ENCODE peak calls at places on chromosome 1, in seven cellular contexts. U is amygdala; W is NCI-H1092 treated with DMSO at 0.1 percent for 48 hours; D is stimulated activated naive CD4-positive, alpha-beta T cell; G is anterior cingulate cortex; H is frontal cortex; Y is iris pigment epithelial cell. A is an unnamed sample.

GRCh38 chr1:63042278-63042677 is 258.3 kb downstream of the ATG4C start:
- DNase-seq in U (no peak), W (no peak), D (no peak), G (no peak), H (no peak), Y (no peak), A (no peak)

GRCh38 chr1:218739426-218739825 is 394.3 kb downstream of the TGFB2 start:
- DNase-seq in U (no peak), W (no peak), D (no peak), G (no peak), H (no peak), Y (peak), A (no peak)

GRCh38 chr1:67140460-67140859 is 5.7 kb upstream of the C1orf141 start:
- DNase-seq in U (no peak), W (no peak), D (no peak), G (no peak), H (no peak), Y (no peak), A (no peak)

GRCh38 chr1:76130992-76131391 is 56.4 kb downstream of the ST6GALNAC3 start:
- DNase-seq in U (no peak), W (no peak), D (no peak), G (no peak), H (no peak), Y (no peak), A (no peak)

GRCh38 chr1:171670739-171671138 is 18.3 kb upstream of the MYOC start:
- DNase-seq in U (no peak), W (no peak), D (no peak), G (no peak), H (no peak), Y (no peak), A (no peak)

GRCh38 chr1:29380532-29380931 is 144.2 kb downstream of the PTPRU start:
- DNase-seq in U (no peak), W (no peak), D (no peak), G (no peak), H (no peak), Y (peak), A (no peak)

GRCh38 chr1:42936309-42937078 is 22.2 kb downstream of the SLC2A1 start:
- DNase-seq in U (no peak), W (no peak), D (no peak), G (no peak), H (no peak), Y (peak), A (no peak)

GRCh38 chr1:235018161-235018560 is 110.5 kb downstream of the TOMM20 start:
- DNase-seq in U (no peak), W (no peak), D (no peak), G (no peak), H (no peak), Y (peak), A (no peak)

GRCh38 chr1:165431079-165431478 is 13.8 kb downstream of the RXRG start:
- DNase-seq in U (no peak), W (no peak), D (no peak), G (no peak), H (no peak), Y (no peak), A (no peak)

GRCh38 chr1:243723458-243724043 is 126.5 kb downstream of the AKT3 start:
- DNase-seq in U (no peak), W (peak), D (no peak), G (no peak), H (no peak), Y (peak), A (no peak)

GRCh38 chr1:235820059-235820458 is 46.6 kb downstream of the LYST start:
- DNase-seq in U (no peak), W (no peak), D (no peak), G (no peak), H (no peak), Y (no peak), A (no peak)

GRCh38 chr1:53219711-53220110 is 723 bp downstream of the CZIB start:
- DNase-seq in U (no peak), W (no peak), D (no peak), G (no peak), H (no peak), Y (no peak), A (no peak)

GRCh38 chr1:58748625-58749198 is 35.1 kb downstream of the JUN start:
- DNase-seq in U (no peak), W (peak), D (no peak), G (no peak), H (no peak), Y (no peak), A (no peak)

GRCh38 chr1:91929246-91929645 is 20.0 kb upstream of the BRDT start:
- DNase-seq in U (no peak), W (no peak), D (no peak), G (no peak), H (no peak), Y (peak), A (no peak)

GRCh38 chr1:6116137-6116536 is 64.0 kb downstream of the CHD5 start:
- DNase-seq in U (no peak), W (no peak), D (no peak), G (no peak), H (no peak), Y (peak), A (no peak)

GRCh38 chr1:226549937-226550670 is 1.5 kb downstream of the STUM start:
- DNase-seq in U (peak), W (peak), D (peak), G (peak), H (peak), Y (no peak), A (no peak)

GRCh38 chr1:233959971-233960710 is 55.7 kb downstream of the SLC35F3 start:
- DNase-seq in U (no peak), W (no peak), D (no peak), G (no peak), H (no peak), Y (no peak), A (no peak)

GRCh38 chr1:211548321-211549091 is 30.5 kb downstream of the SLC30A1 start:
- DNase-seq in U (no peak), W (no peak), D (no peak), G (peak), H (no peak), Y (no peak), A (no peak)

GRCh38 chr1:35324486-35324885 is 56.0 kb downstream of the ZMYM4 start:
- DNase-seq in U (no peak), W (no peak), D (no peak), G (no peak), H (no peak), Y (peak), A (no peak)

GRCh38 chr1:151720190-151720953 is 950 bp upstream of the RIIAD1 start:
- DNase-seq in U (no peak), W (no peak), D (no peak), G (no peak), H (no peak), Y (peak), A (no peak)

GRCh38 chr1:145926706-145927072 is 595 bp downstream of the RBM8A start:
- DNase-seq in U (no peak), W (no peak), D (no peak), G (no peak), H (no peak), Y (no peak), A (no peak)

GRCh38 chr1:180839547-180839946 is 73.2 kb upstream of the KIAA1614 start:
- DNase-seq in U (no peak), W (no peak), D (no peak), G (no peak), H (no peak), Y (no peak), A (no peak)

GRCh38 chr1:177126267-177126666 is 38.2 kb downstream of the ASTN1 start:
- DNase-seq in U (no peak), W (no peak), D (no peak), G (no peak), H (no peak), Y (no peak), A (no peak)

GRCh38 chr1:115411388-115412063 is 73.5 kb upstream of the NGF start:
- DNase-seq in U (no peak), W (no peak), D (no peak), G (no peak), H (no peak), Y (peak), A (no peak)

GRCh38 chr1:36520771-36521420 is 38.2 kb upstream of the CSF3R start:
- DNase-seq in U (no peak), W (no peak), D (no peak), G (no peak), H (no peak), Y (no peak), A (no peak)

GRCh38 chr1:186283374-186283773 is 91.7 kb downstream of the TPR start:
- DNase-seq in U (no peak), W (no peak), D (no peak), G (no peak), H (no peak), Y (no peak), A (no peak)

GRCh38 chr1:115283681-115284146 is 54.3 kb downstream of the NGF start:
- DNase-seq in U (no peak), W (no peak), D (no peak), G (no peak), H (no peak), Y (no peak), A (no peak)

GRCh38 chr1:153669606-153670005 is 1.2 kb downstream of the ILF2 start:
- DNase-seq in U (no peak), W (no peak), D (no peak), G (no peak), H (no peak), Y (no peak), A (no peak)

GRCh38 chr1:111565957-111566356 is 53.6 kb upstream of the RAP1A start:
- DNase-seq in U (no peak), W (no peak), D (no peak), G (no peak), H (no peak), Y (no peak), A (no peak)

GRCh38 chr1:231443363-231443762 is 21.3 kb upstream of the EGLN1 start:
- DNase-seq in U (no peak), W (no peak), D (no peak), G (no peak), H (no peak), Y (no peak), A (no peak)

GRCh38 chr1:181062800-181063428 is 25.6 kb upstream of the IER5 start:
- DNase-seq in U (no peak), W (no peak), D (peak), G (no peak), H (no peak), Y (peak), A (no peak)

GRCh38 chr1:235272851-235273250 is 55.1 kb downstream of the ARID4B start:
- DNase-seq in U (no peak), W (no peak), D (no peak), G (no peak), H (no peak), Y (no peak), A (no peak)

GRCh38 chr1:39105841-39106765 is 80.0 kb downstream of the NDUFS5 start:
- DNase-seq in U (no peak), W (peak), D (peak), G (peak), H (no peak), Y (peak), A (no peak)

GRCh38 chr1:201714542-201715276 is 114.2 kb upstream of the IPO9 start:
- DNase-seq in U (no peak), W (no peak), D (no peak), G (peak), H (peak), Y (peak), A (no peak)

GRCh38 chr1:201937624-201938212 is 8.6 kb downstream of the LMOD1 start:
- DNase-seq in U (no peak), W (no peak), D (no peak), G (no peak), H (no peak), Y (peak), A (no peak)

GRCh38 chr1:53078333-53079101 is 16.5 kb downstream of the PODN start:
- DNase-seq in U (no peak), W (no peak), D (no peak), G (no peak), H (no peak), Y (no peak), A (no peak)

GRCh38 chr1:43329995-43330751 is 7.4 kb upstream of the MPL start:
- DNase-seq in U (no peak), W (no peak), D (no peak), G (no peak), H (no peak), Y (peak), A (no peak)

GRCh38 chr1:30759718-30760281 is 2.2 kb upstream of the LAPTM5 start:
- DNase-seq in U (no peak), W (no peak), D (peak), G (no peak), H (no peak), Y (no peak), A (peak)

GRCh38 chr1:36411674-36412648 is 14.3 kb upstream of the LSM10 start:
- DNase-seq in U (no peak), W (peak), D (peak), G (peak), H (no peak), Y (peak), A (no peak)

A was measured in activated CD8-positive, alpha-beta memory T cell treated with anti-CD3 and anti-CD28 coated beads for 1 hour.